ENCODE peak calls at places on chromosomes 1 and 21, in ten cellular contexts. One of them, this sample, is unnamed.

GRCh38 chr1:159916240-159917051 is 8.9 kb downstream of the TAGLN2 start:
- DNase-seq in left lung: no peak
- DNase-seq in body of pancreas: peak
- DNase-seq in cardiac muscle cell: peak
- DNase-seq in fibroblast of lung: peak
- DNase-seq in stomach: peak
- DNase-seq in brain microvascular endothelial cell: peak
- DNase-seq in neural progenitor cell: peak
- DNase-seq in lung: no peak
- DNase-seq in AG04450: no peak
- DNase-seq in this sample: no peak

GRCh38 chr1:23362218-23362713 is 7.4 kb downstream of the ZNF436 start:
- DNase-seq in lung: no peak
- DNase-seq in stomach: no peak
- DNase-seq in left lung: no peak
- DNase-seq in brain microvascular endothelial cell: no peak
- DNase-seq in body of pancreas: no peak
- DNase-seq in neural progenitor cell: no peak
- DNase-seq in AG04450: no peak
- DNase-seq in fibroblast of lung: peak
- DNase-seq in cardiac muscle cell: no peak
- DNase-seq in this sample: no peak

GRCh38 chr1:147491098-147491497 is 50.2 kb upstream of the BCL9 start:
- DNase-seq in body of pancreas: no peak
- DNase-seq in neural progenitor cell: peak
- DNase-seq in left lung: no peak
- DNase-seq in brain microvascular endothelial cell: no peak
- DNase-seq in AG04450: no peak
- DNase-seq in cardiac muscle cell: no peak
- DNase-seq in fibroblast of lung: no peak
- DNase-seq in stomach: no peak
- DNase-seq in lung: no peak
- DNase-seq in this sample: no peak

GRCh38 chr1:55257958-55258357 is 42.8 kb upstream of the USP24 start:
- DNase-seq in lung: no peak
- DNase-seq in left lung: no peak
- DNase-seq in brain microvascular endothelial cell: peak
- DNase-seq in body of pancreas: no peak
- DNase-seq in AG04450: no peak
- DNase-seq in neural progenitor cell: no peak
- DNase-seq in cardiac muscle cell: peak
- DNase-seq in fibroblast of lung: peak
- DNase-seq in stomach: no peak
- DNase-seq in this sample: no peak

GRCh38 chr21:31480228-31480627 is 136.2 kb upstream of the TIAM1 start:
- DNase-seq in brain microvascular endothelial cell: no peak
- DNase-seq in cardiac muscle cell: no peak
- DNase-seq in left lung: no peak
- DNase-seq in lung: no peak
- DNase-seq in body of pancreas: no peak
- DNase-seq in fibroblast of lung: no peak
- DNase-seq in neural progenitor cell: no peak
- DNase-seq in AG04450: no peak
- DNase-seq in stomach: no peak
- DNase-seq in this sample: no peak

GRCh38 chr1:10685851-10686403 is 110.5 kb downstream of the CASZ1 start:
- DNase-seq in brain microvascular endothelial cell: no peak
- DNase-seq in neural progenitor cell: no peak
- DNase-seq in AG04450: no peak
- DNase-seq in lung: peak
- DNase-seq in fibroblast of lung: peak
- DNase-seq in body of pancreas: peak
- DNase-seq in cardiac muscle cell: peak
- DNase-seq in stomach: peak
- DNase-seq in left lung: no peak
- DNase-seq in this sample: no peak

GRCh38 chr1:182050481-182051438 is 10.8 kb downstream of the ZNF648 start:
- DNase-seq in stomach: no peak
- DNase-seq in lung: no peak
- DNase-seq in body of pancreas: no peak
- DNase-seq in left lung: no peak
- DNase-seq in cardiac muscle cell: no peak
- DNase-seq in neural progenitor cell: no peak
- DNase-seq in brain microvascular endothelial cell: no peak
- DNase-seq in AG04450: no peak
- DNase-seq in fibroblast of lung: no peak
- DNase-seq in this sample: no peak

GRCh38 chr1:74463301-74463988 is 49.0 kb downstream of the LRRC53 start:
- DNase-seq in left lung: no peak
- DNase-seq in fibroblast of lung: peak
- DNase-seq in cardiac muscle cell: peak
- DNase-seq in AG04450: no peak
- DNase-seq in lung: no peak
- DNase-seq in stomach: no peak
- DNase-seq in body of pancreas: no peak
- DNase-seq in brain microvascular endothelial cell: no peak
- DNase-seq in neural progenitor cell: no peak
- DNase-seq in this sample: no peak

GRCh38 chr1:214441119-214441518 is 110.3 kb downstream of the PTPN14 start:
- DNase-seq in stomach: no peak
- DNase-seq in body of pancreas: no peak
- DNase-seq in fibroblast of lung: peak
- DNase-seq in neural progenitor cell: no peak
- DNase-seq in brain microvascular endothelial cell: peak
- DNase-seq in left lung: no peak
- DNase-seq in AG04450: no peak
- DNase-seq in cardiac muscle cell: peak
- DNase-seq in lung: no peak
- DNase-seq in this sample: no peak

GRCh38 chr1:109253803-109254620 is 4.7 kb downstream of the CELSR2 start:
- DNase-seq in neural progenitor cell: peak
- DNase-seq in stomach: no peak
- DNase-seq in body of pancreas: no peak
- DNase-seq in cardiac muscle cell: peak
- DNase-seq in AG04450: no peak
- DNase-seq in lung: no peak
- DNase-seq in left lung: no peak
- DNase-seq in brain microvascular endothelial cell: no peak
- DNase-seq in fibroblast of lung: peak
- DNase-seq in this sample: no peak

GRCh38 chr1:196608401-196609113 is at the start of gene KCNT2:
- DNase-seq in lung: peak
- DNase-seq in stomach: peak
- DNase-seq in left lung: peak
- DNase-seq in neural progenitor cell: peak
- DNase-seq in fibroblast of lung: peak
- DNase-seq in cardiac muscle cell: peak
- DNase-seq in brain microvascular endothelial cell: peak
- DNase-seq in AG04450: peak
- DNase-seq in body of pancreas: peak
- DNase-seq in this sample: peak

DNA sequence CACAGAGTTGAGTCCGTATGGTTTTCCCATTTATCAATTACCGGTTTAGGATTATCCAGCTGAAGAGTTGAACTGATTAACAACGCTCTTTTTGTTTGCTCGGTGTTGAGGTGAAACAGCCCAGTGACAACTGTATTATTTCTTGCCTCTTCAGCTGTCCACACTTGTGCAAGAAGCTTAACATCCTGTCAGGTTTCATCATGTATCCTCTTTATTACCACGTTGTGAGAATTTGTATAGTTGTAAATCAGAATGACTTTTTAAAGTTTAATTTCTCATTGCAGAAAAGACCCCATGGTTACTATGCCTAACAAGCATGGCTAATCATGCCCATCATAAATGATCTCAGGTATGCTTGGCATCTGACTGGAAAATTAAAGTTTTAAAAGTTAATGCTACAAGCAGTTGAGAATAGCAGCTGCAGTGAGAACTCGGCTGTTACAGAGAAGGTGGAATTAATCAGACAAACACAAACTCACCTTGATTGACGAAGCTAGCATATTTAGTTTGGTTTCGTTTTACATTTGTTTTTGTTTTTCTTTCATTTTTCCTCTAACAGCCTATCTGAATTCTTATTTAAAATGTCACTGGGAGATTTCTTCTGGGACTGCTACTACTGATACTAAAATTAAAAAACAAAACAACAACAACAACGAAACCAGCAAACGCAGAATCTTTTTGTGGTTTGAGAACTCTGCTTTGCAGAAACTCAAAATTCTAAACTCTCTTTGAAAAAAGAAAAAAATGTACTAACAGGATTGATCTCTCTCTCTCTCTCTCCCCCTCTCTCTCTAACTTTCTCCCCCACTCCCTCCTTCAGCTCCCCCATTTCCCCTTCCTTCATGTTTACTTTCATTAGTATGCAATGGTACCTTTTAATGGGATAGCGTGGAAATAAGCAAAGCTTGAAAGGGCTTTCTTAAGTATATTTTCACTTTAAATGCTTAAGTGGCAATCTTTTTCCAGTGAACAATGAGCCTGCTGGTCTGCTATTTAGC is 562.9 kb upstream of the ADGRL2 start:
- DNase-seq in brain microvascular endothelial cell: no peak
- DNase-seq in lung: no peak
- DNase-seq in cardiac muscle cell: no peak
- DNase-seq in AG04450: no peak
- DNase-seq in left lung: no peak
- DNase-seq in stomach: no peak
- DNase-seq in fibroblast of lung: no peak
- DNase-seq in neural progenitor cell: peak
- DNase-seq in body of pancreas: no peak
- DNase-seq in this sample: no peak
- H3K4me3 ChIP-seq in brain microvascular endothelial cell: peak
- H3K4me3 ChIP-seq in lung: no peak
- H3K4me3 ChIP-seq in cardiac muscle cell: no peak
- H3K4me3 ChIP-seq in AG04450: peak
- H3K4me3 ChIP-seq in left lung: no peak
- H3K4me3 ChIP-seq in stomach: peak
- H3K4me3 ChIP-seq in fibroblast of lung: peak
- H3K4me3 ChIP-seq in neural progenitor cell: peak
- H3K4me3 ChIP-seq in body of pancreas: peak
- H3K4me3 ChIP-seq in this sample: peak

DNA sequence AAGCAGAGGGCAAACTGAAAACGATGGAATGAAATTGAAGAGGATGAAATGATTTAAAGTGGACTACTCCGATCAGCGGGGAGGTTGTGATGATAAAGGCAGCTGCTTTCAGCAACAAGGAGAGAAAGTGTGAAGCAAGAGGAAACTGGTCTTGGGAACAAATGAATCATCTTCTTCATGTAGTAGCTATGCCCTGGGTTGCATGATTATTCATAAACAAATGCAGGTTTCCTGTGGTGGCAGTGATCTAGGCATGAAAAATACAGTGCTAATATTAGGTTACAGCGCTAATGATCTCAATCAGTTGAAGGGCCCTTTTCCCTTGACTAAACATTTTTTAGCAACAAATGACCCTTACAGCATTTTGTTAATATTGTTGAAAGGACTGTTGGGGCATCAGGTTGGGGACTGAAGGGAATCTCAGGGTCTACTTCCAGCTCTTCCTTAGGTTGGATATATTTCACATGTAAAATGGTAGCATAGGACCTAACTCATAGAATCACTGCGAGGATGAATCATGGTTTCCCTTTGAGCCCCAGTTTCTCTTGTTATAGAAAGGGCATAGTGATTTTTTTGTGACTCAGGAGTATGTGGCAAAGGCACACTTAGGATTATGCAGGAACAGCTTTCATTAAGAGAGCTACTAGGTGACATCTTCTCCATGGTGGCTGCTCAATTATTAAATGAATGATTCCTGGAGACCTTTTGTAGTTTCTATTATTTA is 1.9 kb upstream of the ZFYVE9 start:
- DNase-seq in left lung: no peak
- DNase-seq in neural progenitor cell: no peak
- DNase-seq in stomach: no peak
- DNase-seq in lung: no peak
- DNase-seq in body of pancreas: peak
- DNase-seq in fibroblast of lung: peak
- DNase-seq in AG04450: peak
- DNase-seq in cardiac muscle cell: peak
- DNase-seq in brain microvascular endothelial cell: peak
- DNase-seq in this sample: no peak
- H3K27ac ChIP-seq in left lung: no peak
- H3K27ac ChIP-seq in neural progenitor cell: no peak
- H3K27ac ChIP-seq in stomach: no peak
- H3K27ac ChIP-seq in lung: no peak
- H3K27ac ChIP-seq in body of pancreas: no peak
- H3K27ac ChIP-seq in fibroblast of lung: peak
- H3K27ac ChIP-seq in AG04450: no peak
- H3K27ac ChIP-seq in cardiac muscle cell: no peak
- H3K27ac ChIP-seq in brain microvascular endothelial cell: peak
- H3K27ac ChIP-seq in this sample: peak

DNA sequence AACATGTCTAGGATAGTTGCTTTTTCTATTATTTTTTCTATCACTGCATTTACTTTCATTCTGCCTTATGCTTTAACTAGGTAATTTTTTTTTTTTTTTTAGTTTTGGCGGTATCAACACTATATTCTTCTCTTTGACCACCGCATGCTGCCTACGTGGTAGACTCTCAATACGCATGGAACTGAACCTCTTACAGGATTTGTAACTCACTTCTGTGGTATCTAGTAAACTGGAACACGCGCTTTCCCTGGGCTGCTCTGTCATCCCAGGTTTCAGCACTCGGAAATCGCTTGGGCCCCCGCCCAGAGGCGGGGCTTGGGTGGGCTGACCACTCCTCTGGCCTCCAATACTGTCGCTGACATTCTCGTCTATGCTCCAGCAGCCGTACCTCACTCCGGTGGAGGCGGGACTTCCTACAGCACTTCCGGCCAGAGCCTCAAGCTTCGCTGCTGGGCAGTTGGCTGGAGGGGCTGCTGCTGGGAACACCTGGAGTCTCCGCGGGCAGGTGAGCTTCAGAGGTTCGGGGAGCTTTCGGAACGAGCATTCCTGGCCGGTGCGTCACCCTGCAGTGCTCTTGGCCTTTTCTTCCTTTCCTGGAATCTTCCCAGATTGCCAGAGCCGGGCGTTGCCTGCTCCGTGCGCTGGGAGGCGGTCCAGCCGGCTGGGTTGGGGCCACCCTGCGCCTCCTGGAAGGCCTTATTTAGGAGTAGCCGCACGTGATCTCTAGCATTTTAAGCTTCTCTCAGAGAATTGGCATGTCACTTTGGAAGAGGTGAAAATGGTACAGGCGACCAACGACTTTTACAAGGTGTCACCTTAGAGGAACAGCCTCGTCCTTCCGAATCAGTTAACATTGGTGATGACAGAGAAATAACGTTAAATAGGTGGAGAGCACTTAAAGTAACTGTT is at the start of gene TBCE:
- DNase-seq in cardiac muscle cell: peak
- DNase-seq in brain microvascular endothelial cell: peak
- DNase-seq in neural progenitor cell: peak
- DNase-seq in body of pancreas: peak
- DNase-seq in stomach: peak
- DNase-seq in left lung: peak
- DNase-seq in lung: peak
- DNase-seq in AG04450: peak
- DNase-seq in fibroblast of lung: peak
- DNase-seq in this sample: peak
- TF ChIP-seq CTCF in cardiac muscle cell: peak
- TF ChIP-seq CTCF in brain microvascular endothelial cell: peak
- TF ChIP-seq CTCF in neural progenitor cell: peak
- TF ChIP-seq CTCF in body of pancreas: no peak
- TF ChIP-seq CTCF in stomach: no peak
- TF ChIP-seq CTCF in left lung: no peak
- TF ChIP-seq CTCF in lung: no peak
- TF ChIP-seq CTCF in AG04450: peak
- TF ChIP-seq CTCF in fibroblast of lung: no peak
- TF ChIP-seq CTCF in this sample: no peak

GRCh38 chr1:202505356-202505755 is 156.9 kb downstream of the PPP1R12B start:
- DNase-seq in brain microvascular endothelial cell: peak
- DNase-seq in AG04450: peak
- DNase-seq in body of pancreas: peak
- DNase-seq in neural progenitor cell: peak
- DNase-seq in fibroblast of lung: peak
- DNase-seq in stomach: no peak
- DNase-seq in lung: no peak
- DNase-seq in cardiac muscle cell: peak
- DNase-seq in left lung: no peak
- DNase-seq in this sample: no peak
- H3K4me3 ChIP-seq in brain microvascular endothelial cell: no peak
- H3K4me3 ChIP-seq in AG04450: no peak
- H3K4me3 ChIP-seq in body of pancreas: no peak
- H3K4me3 ChIP-seq in neural progenitor cell: no peak
- H3K4me3 ChIP-seq in fibroblast of lung: no peak
- H3K4me3 ChIP-seq in stomach: no peak
- H3K4me3 ChIP-seq in lung: no peak
- H3K4me3 ChIP-seq in cardiac muscle cell: no peak
- H3K4me3 ChIP-seq in left lung: no peak
- H3K4me3 ChIP-seq in this sample: no peak